ENCODE peak calls at places on chromosomes 2 and 18, in nine cellular contexts. E is head of caudate nucleus, W is AG04449, Y is retinal pigment epithelial cell, F is left cardiac atrium, I is heart right ventricle, C is sciatic nerve, T is skeletal muscle cell, D is DMS153. U is an unnamed sample.

GRCh38 chr2:204967199-204967995 is 422.1 kb downstream of the PARD3B start:
- DNase-seq in I (no peak), Y (no peak), F (no peak), C (no peak), E (peak), D (peak), T (no peak), W (no peak), U (no peak)

GRCh38 chr2:8595821-8596600 is 85.8 kb upstream of the ID2 start:
- DNase-seq in E (no peak), D (no peak), I (no peak), F (no peak), Y (no peak), T (no peak), C (no peak), W (no peak), U (no peak)

GRCh38 chr2:196380575-196380974 is 209.2 kb upstream of the STK17B start:
- DNase-seq in Y (no peak), T (no peak), C (no peak), E (no peak), D (no peak), I (no peak), W (no peak), F (no peak), U (no peak)

GRCh38 chr18:27956001-27956400 is 220.9 kb downstream of the CDH2 start:
- DNase-seq in F (no peak), D (no peak), Y (no peak), T (no peak), C (no peak), E (no peak), W (no peak), I (no peak), U (no peak)

GRCh38 chr18:39571511-39571910 is 2005.9 kb upstream of the CELF4 start:
- DNase-seq in T (no peak), W (no peak), I (no peak), D (no peak), F (no peak), C (no peak), Y (no peak), E (peak), U (no peak)

GRCh38 chr2:158598856-158599517 is 142.2 kb downstream of the PKP4 start:
- DNase-seq in Y (no peak), C (no peak), D (no peak), E (no peak), I (no peak), T (peak), F (no peak), W (no peak), U (no peak)

GRCh38 chr2:192307530-192307929 is 112.8 kb upstream of the TMEFF2 start:
- DNase-seq in F (no peak), E (no peak), C (no peak), Y (peak), I (no peak), T (peak), W (no peak), D (no peak), U (no peak)

GRCh38 chr2:169073972-169074751 is 4.8 kb downstream of the DHRS9 start:
- DNase-seq in D (no peak), Y (no peak), T (no peak), I (no peak), C (no peak), F (no peak), E (no peak), W (no peak), U (no peak)

GRCh38 chr2:68908392-68908970 is 37.3 kb upstream of the BMP10 start:
- DNase-seq in T (no peak), D (peak), Y (peak), C (peak), I (peak), E (peak), W (no peak), F (peak), U (peak)

GRCh38 chr2:215466097-215466909 is 30.4 kb upstream of the FN1 start:
- DNase-seq in W (no peak), Y (no peak), F (peak), E (no peak), C (no peak), T (no peak), D (no peak), I (no peak), U (no peak)

GRCh38 chr2:15674637-15675455 is 83.2 kb downstream of the DDX1 start:
- DNase-seq in Y (peak), E (no peak), T (no peak), D (no peak), I (no peak), C (no peak), W (no peak), F (no peak), U (no peak)

GRCh38 chr2:216695401-216695821 is at the start of gene IGFBP5:
- DNase-seq in T (peak), W (no peak), F (peak), E (peak), D (peak), Y (peak), C (peak), I (peak), U (no peak)

GRCh38 chr2:151860210-151860609 is 32.0 kb upstream of the ARL5A start:
- DNase-seq in E (no peak), Y (no peak), T (no peak), F (no peak), I (no peak), W (no peak), C (no peak), D (no peak), U (no peak)

GRCh38 chr2:114450639-114451038 is 8.2 kb downstream of the DPP10 start:
- DNase-seq in W (no peak), C (no peak), I (no peak), T (no peak), F (no peak), E (no peak), D (no peak), Y (no peak), U (no peak)

GRCh38 chr2:35168351-35168750 is 1187.2 kb upstream of the CRIM1 start:
- DNase-seq in I (no peak), C (no peak), T (no peak), E (no peak), Y (no peak), W (no peak), D (no peak), F (no peak), U (no peak)

GRCh38 chr2:46818141-46818552 is 97.5 kb downstream of the MCFD2 start:
- DNase-seq in E (peak), W (no peak), I (peak), F (peak), C (no peak), Y (no peak), D (no peak), T (no peak), U (peak)

GRCh38 chr2:239514753-239515152 is 113.9 kb upstream of the HDAC4 start:
- DNase-seq in D (no peak), I (no peak), C (no peak), E (no peak), F (no peak), W (no peak), T (no peak), Y (no peak), U (no peak)

GRCh38 chr2:3399829-3400228 is 20.3 kb downstream of the TRAPPC12 start:
- DNase-seq in T (no peak), W (no peak), D (no peak), F (peak), C (no peak), E (peak), I (peak), Y (no peak), U (no peak)

GRCh38 chr2:136305517-136306192 is 187.7 kb upstream of the CXCR4 start:
- DNase-seq in C (no peak), I (no peak), F (no peak), Y (no peak), W (no peak), E (no peak), D (no peak), T (no peak), U (no peak)

GRCh38 chr2:240284503-240285259 is 144.2 kb upstream of the OTOS start:
- DNase-seq in F (no peak), E (no peak), Y (no peak), C (no peak), D (no peak), T (no peak), I (no peak), W (no peak), U (no peak)

GRCh38 chr2:134232868-134233732 is 20.8 kb upstream of the MGAT5 start:
- DNase-seq in I (no peak), T (no peak), D (no peak), Y (no peak), W (no peak), E (no peak), C (no peak), F (no peak), U (no peak)

GRCh38 chr2:161166538-161167409 is 6.5 kb downstream of the TANK start:
- DNase-seq in T (no peak), C (no peak), E (no peak), F (no peak), Y (no peak), W (no peak), D (no peak), I (no peak), U (no peak)

GRCh38 chr2:240898731-240899467 is 2.9 kb upstream of the MAB21L4 start:
- DNase-seq in E (no peak), Y (no peak), W (no peak), D (no peak), I (no peak), F (peak), T (no peak), C (no peak), U (no peak)

GRCh38 chr2:173545364-173545734 is 190.7 kb downstream of the CDCA7 start:
- DNase-seq in C (no peak), D (no peak), T (peak), E (no peak), I (no peak), W (no peak), Y (no peak), F (no peak), U (no peak)

U was measured in spleen.